ENCODE peak calls at places on chromosomes 16 and 17, in eight cellular contexts. One of them, this sample, is unnamed.

GRCh38 chr16:48864055-48864454 is 254.1 kb upstream of the N4BP1 start:
- DNase-seq in hepatocyte: no peak
- DNase-seq in uterus: no peak
- DNase-seq in brain microvascular endothelial cell: no peak
- DNase-seq in IMR-90: no peak
- DNase-seq in astrocyte of the spinal cord: no peak
- DNase-seq in sigmoid colon: no peak
- DNase-seq in tibial nerve: no peak
- DNase-seq in this sample: peak; percentile 66

GRCh38 chr16:53726625-53727024 is 22.7 kb downstream of the FTO start:
- DNase-seq in tibial nerve: no peak
- DNase-seq in hepatocyte: no peak
- DNase-seq in sigmoid colon: no peak
- DNase-seq in astrocyte of the spinal cord: no peak
- DNase-seq in IMR-90: peak; percentile 23
- DNase-seq in uterus: no peak
- DNase-seq in brain microvascular endothelial cell: peak; percentile 7
- DNase-seq in this sample: no peak

GRCh38 chr16:88655733-88656281 is 5.0 kb upstream of the CYBA start:
- DNase-seq in sigmoid colon: no peak
- DNase-seq in uterus: no peak
- DNase-seq in IMR-90: no peak
- DNase-seq in astrocyte of the spinal cord: no peak
- DNase-seq in brain microvascular endothelial cell: no peak
- DNase-seq in tibial nerve: no peak
- DNase-seq in hepatocyte: no peak
- DNase-seq in this sample: no peak

GRCh38 chr16:82655315-82655714 is 28.5 kb downstream of the CDH13 start:
- DNase-seq in sigmoid colon: peak; percentile 43
- DNase-seq in uterus: peak; percentile 22
- DNase-seq in astrocyte of the spinal cord: peak; percentile 84
- DNase-seq in brain microvascular endothelial cell: peak; percentile 98
- DNase-seq in tibial nerve: no peak
- DNase-seq in IMR-90: peak; percentile 94
- DNase-seq in hepatocyte: peak; percentile 19
- DNase-seq in this sample: no peak

GRCh38 chr17:61805399-61805798 is 57.9 kb downstream of the BRIP1 start:
- DNase-seq in astrocyte of the spinal cord: peak; percentile 47
- DNase-seq in tibial nerve: no peak
- DNase-seq in hepatocyte: no peak
- DNase-seq in IMR-90: peak; percentile 74
- DNase-seq in uterus: no peak
- DNase-seq in brain microvascular endothelial cell: peak; percentile 27
- DNase-seq in sigmoid colon: no peak
- DNase-seq in this sample: no peak

GRCh38 chr17:81685108-81685507 is 1.3 kb downstream of the HGS start:
- DNase-seq in uterus: no peak
- DNase-seq in IMR-90: peak; percentile 87
- DNase-seq in sigmoid colon: no peak
- DNase-seq in tibial nerve: no peak
- DNase-seq in astrocyte of the spinal cord: peak; percentile 54
- DNase-seq in hepatocyte: peak; percentile 55
- DNase-seq in brain microvascular endothelial cell: peak; percentile 73
- DNase-seq in this sample: peak; percentile 52

GRCh38 chr17:79801156-79802038 is 4.5 kb upstream of the CBX8 start:
- DNase-seq in tibial nerve: no peak
- DNase-seq in brain microvascular endothelial cell: no peak
- DNase-seq in astrocyte of the spinal cord: peak; percentile 52
- DNase-seq in sigmoid colon: no peak
- DNase-seq in hepatocyte: peak; percentile 50
- DNase-seq in uterus: no peak
- DNase-seq in IMR-90: no peak
- DNase-seq in this sample: peak; percentile 55

GRCh38 chr16:15631730-15632409 is 11.1 kb downstream of the MARF1 start:
- DNase-seq in sigmoid colon: no peak
- DNase-seq in tibial nerve: no peak
- DNase-seq in brain microvascular endothelial cell: no peak
- DNase-seq in IMR-90: no peak
- DNase-seq in astrocyte of the spinal cord: no peak
- DNase-seq in uterus: no peak
- DNase-seq in hepatocyte: no peak
- DNase-seq in this sample: no peak

GRCh38 chr16:2194852-2195315 is 1.5 kb downstream of the CASKIN1 start:
- DNase-seq in hepatocyte: peak; percentile 69
- DNase-seq in brain microvascular endothelial cell: peak; percentile 12
- DNase-seq in astrocyte of the spinal cord: peak; percentile 22
- DNase-seq in uterus: no peak
- DNase-seq in IMR-90: peak; percentile 39
- DNase-seq in tibial nerve: no peak
- DNase-seq in sigmoid colon: no peak
- DNase-seq in this sample: peak; percentile 90

GRCh38 chr17:41910701-41911391 is 7.9 kb downstream of the ACLY start:
- DNase-seq in tibial nerve: no peak
- DNase-seq in astrocyte of the spinal cord: peak; percentile 99
- DNase-seq in uterus: no peak
- DNase-seq in hepatocyte: no peak
- DNase-seq in brain microvascular endothelial cell: peak; percentile 99
- DNase-seq in IMR-90: peak; percentile 99
- DNase-seq in sigmoid colon: no peak
- DNase-seq in this sample: no peak

DNA sequence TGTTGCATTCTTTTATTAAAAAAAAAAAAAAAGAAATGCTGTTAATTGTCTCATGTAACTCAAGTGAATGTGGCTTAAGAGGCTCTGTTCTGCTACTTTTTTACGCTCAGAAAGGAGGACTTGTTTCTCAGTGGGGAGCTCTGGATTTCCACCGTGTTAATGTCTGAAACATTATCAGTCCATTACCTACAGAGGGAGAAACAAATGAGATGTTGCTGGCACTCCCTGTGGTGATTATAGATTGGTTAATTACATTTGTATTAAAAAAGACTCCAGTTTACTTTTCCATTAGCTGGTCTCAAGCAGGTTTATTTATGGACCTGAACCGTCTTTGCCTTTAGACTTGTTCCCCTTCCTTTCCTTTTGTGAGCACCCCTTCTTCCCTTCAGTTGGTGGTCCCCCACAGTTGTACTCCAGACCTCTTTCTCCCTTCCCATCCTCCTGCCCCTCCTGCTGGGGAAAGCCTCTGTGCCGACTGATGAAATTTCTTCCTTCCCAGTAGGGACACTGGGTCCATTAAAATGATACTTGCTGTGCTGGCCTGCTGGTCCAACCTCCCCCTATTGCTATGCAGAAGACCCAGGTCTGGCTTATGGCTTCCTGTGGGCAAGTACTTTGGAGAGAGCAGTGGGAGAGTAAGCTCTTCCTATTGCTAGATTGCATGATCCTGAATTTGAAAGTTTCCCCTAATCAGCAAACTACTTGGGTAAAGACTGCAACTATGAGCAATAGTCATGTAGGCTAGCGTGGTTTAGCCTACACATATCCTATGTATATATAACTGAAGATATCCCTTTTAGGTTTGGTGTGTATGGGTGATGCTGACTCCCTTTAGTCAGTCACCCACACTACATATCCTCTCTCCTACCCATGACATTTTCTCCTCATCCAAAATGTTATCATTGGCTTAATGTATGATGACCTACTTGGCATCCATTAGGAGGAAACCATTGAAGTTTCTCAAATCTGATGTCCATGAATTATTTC is 8.1 kb downstream of the CDC6 start:
- DNase-seq in hepatocyte: no peak
- DNase-seq in brain microvascular endothelial cell: no peak
- DNase-seq in sigmoid colon: no peak
- DNase-seq in astrocyte of the spinal cord: no peak
- DNase-seq in tibial nerve: no peak
- DNase-seq in IMR-90: no peak
- DNase-seq in uterus: no peak
- DNase-seq in this sample: peak; percentile 84
- H3K4me3 ChIP-seq in hepatocyte: no peak overlapping the region
- H3K4me3 ChIP-seq in brain microvascular endothelial cell: no peak overlapping the region
- H3K4me3 ChIP-seq in sigmoid colon: no peak overlapping the region
- H3K4me3 ChIP-seq in astrocyte of the spinal cord: no peak overlapping the region
- H3K4me3 ChIP-seq in tibial nerve: no peak overlapping the region
- H3K4me3 ChIP-seq in IMR-90: no peak overlapping the region
- H3K4me3 ChIP-seq in uterus: no peak overlapping the region
- H3K4me3 ChIP-seq in this sample: no peak overlapping the region

GRCh38 chr16:75024591-75024990 is 25.8 kb downstream of the ZNRF1 start:
- DNase-seq in brain microvascular endothelial cell: no peak
- DNase-seq in astrocyte of the spinal cord: no peak
- DNase-seq in IMR-90: no peak
- DNase-seq in uterus: no peak
- DNase-seq in sigmoid colon: no peak
- DNase-seq in hepatocyte: no peak
- DNase-seq in tibial nerve: no peak
- DNase-seq in this sample: no peak
- H3K4me3 ChIP-seq in brain microvascular endothelial cell: no peak overlapping the region
- H3K4me3 ChIP-seq in astrocyte of the spinal cord: no peak overlapping the region
- H3K4me3 ChIP-seq in IMR-90: no peak overlapping the region
- H3K4me3 ChIP-seq in uterus: no peak overlapping the region
- H3K4me3 ChIP-seq in sigmoid colon: no peak overlapping the region
- H3K4me3 ChIP-seq in hepatocyte: no peak overlapping the region
- H3K4me3 ChIP-seq in tibial nerve: no peak overlapping the region
- H3K4me3 ChIP-seq in this sample: no peak overlapping the region

DNA sequence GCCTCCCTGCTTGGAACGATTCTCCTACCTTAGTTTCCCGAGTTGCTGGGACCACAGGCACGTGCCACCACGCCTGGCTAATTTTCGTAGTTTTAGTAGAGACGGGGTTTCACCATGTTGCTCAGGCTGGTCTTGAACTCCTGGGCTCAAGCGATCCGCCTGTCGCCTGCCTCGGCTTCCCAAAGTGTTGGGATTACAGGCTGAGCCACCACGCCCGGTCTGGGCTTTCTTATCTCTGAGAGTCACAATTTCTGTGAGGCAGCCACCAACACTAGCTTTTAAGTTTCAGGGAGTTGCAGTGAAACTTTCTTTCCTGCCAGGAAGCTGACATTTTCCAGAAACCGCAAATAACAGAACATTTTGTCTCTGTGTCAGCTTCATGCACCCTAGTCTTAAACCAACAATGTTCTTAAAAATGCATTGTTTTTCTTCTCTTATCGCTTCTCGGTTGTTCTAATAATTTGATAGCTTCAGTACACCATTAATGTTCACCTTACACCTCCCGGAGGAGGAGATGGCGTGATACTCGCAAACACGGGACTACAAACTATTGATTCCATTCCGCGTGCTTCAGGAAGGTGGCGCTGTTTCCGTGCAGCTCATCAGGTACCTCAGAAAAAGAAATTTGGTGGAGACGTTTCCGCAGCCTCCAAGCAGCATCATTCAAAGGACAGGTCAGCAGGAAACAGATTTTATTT is 7.4 kb upstream of the DHRS7B start:
- DNase-seq in tibial nerve: peak; percentile 40
- DNase-seq in astrocyte of the spinal cord: peak; percentile 53
- DNase-seq in hepatocyte: peak; percentile 72
- DNase-seq in IMR-90: peak; percentile 61
- DNase-seq in uterus: peak; percentile 80
- DNase-seq in brain microvascular endothelial cell: peak; percentile 52
- DNase-seq in sigmoid colon: peak; percentile 86
- DNase-seq in this sample: peak; percentile 93
- H3K4me3 ChIP-seq in tibial nerve: no peak overlapping the region
- H3K4me3 ChIP-seq in astrocyte of the spinal cord: no peak overlapping the region
- H3K4me3 ChIP-seq in hepatocyte: no peak overlapping the region
- H3K4me3 ChIP-seq in IMR-90: no peak overlapping the region
- H3K4me3 ChIP-seq in uterus: no peak overlapping the region
- H3K4me3 ChIP-seq in brain microvascular endothelial cell: no peak overlapping the region
- H3K4me3 ChIP-seq in sigmoid colon: peak overlapping the region; percentile 0
- H3K4me3 ChIP-seq in this sample: no peak overlapping the region

DNA sequence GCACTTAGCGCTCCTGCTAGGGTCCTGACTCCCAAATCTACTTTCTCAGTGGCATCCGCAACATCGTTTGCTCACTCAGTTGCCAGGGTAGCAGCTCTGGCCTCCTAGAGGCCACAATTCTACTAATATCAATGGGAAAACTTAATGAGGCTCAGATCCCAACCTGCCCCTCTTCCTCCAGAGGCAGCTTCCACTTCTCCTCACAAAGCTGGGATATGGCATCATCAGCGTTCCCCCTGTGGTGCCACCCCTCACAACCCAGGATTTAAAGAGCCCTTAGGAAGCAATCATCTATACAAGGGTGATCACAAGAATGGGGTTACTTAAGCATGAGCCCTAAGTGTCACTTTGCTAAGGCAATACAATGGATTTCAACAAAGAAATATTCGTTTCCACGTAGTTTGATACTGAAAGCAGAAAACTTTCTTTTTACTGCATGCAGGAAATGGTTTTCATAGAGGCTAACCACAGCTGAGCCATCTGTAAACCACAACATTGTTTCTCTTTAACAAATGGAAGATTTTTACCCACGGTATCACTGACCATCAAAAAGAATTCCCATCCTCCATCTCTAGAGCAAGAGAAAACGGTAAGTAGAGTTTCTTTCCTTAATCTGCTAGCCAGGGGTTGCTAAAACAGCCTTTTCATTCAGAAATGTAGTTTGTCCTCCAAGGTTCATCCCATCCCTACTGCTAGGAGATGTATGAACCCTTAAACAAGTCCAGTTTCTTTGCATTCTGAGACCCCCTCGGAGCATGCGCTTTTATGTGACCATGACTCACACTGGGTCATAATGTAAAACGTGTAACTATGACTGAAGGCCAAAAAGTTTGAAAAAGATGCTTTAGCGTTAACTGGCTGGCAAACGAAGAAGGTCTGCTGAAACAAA is 68.3 kb upstream of the BCAR1 start:
- DNase-seq in uterus: no peak
- DNase-seq in tibial nerve: no peak
- DNase-seq in IMR-90: peak; percentile 92
- DNase-seq in hepatocyte: no peak
- DNase-seq in brain microvascular endothelial cell: peak; percentile 81
- DNase-seq in astrocyte of the spinal cord: peak; percentile 97
- DNase-seq in sigmoid colon: no peak
- DNase-seq in this sample: no peak
- H3K4me3 ChIP-seq in uterus: no peak overlapping the region
- H3K4me3 ChIP-seq in tibial nerve: no peak overlapping the region
- H3K4me3 ChIP-seq in IMR-90: peak overlapping the region; percentile 39
- H3K4me3 ChIP-seq in hepatocyte: no peak overlapping the region
- H3K4me3 ChIP-seq in brain microvascular endothelial cell: peak overlapping the region; percentile 41
- H3K4me3 ChIP-seq in astrocyte of the spinal cord: peak overlapping the region; percentile 18
- H3K4me3 ChIP-seq in sigmoid colon: no peak overlapping the region
- H3K4me3 ChIP-seq in this sample: no peak overlapping the region